ENCODE peak calls at places on chromosomes 2 and 18, in nine cellular contexts. G is NCI-H526; E is stimulated activated CD8-positive, alpha-beta memory T cell treated with anti-CD3 and anti-CD28 coated beads, Interleukin-7, amount 100 ng/mL, for 1 hour; Y is frontal cortex; C is hippocampal formation; J is GM13977; Q is mucosa of gallbladder; W is A172; P is coronary artery. L is an unnamed sample.

GRCh38 chr2:190837417-190837816 is 43.2 kb upstream of the GLS start:
- DNase-seq in C (no peak), G (no peak), W (peak), E (no peak), J (no peak), Y (no peak), P (no peak), Q (no peak), L (no peak)

GRCh38 chr2:172623249-172623965 is 67.5 kb downstream of the PDK1 start:
- DNase-seq in P (no peak), Q (no peak), E (no peak), C (no peak), Y (no peak), G (no peak), J (no peak), W (no peak), L (no peak)

GRCh38 chr2:110770696-110771425 is 38.5 kb downstream of the ACOXL start:
- DNase-seq in E (no peak), Q (no peak), C (no peak), W (peak), Y (no peak), J (no peak), G (no peak), P (no peak), L (no peak)

GRCh38 chr2:234292205-234292954 is 204.5 kb downstream of the ARL4C start:
- DNase-seq in E (no peak), C (no peak), P (no peak), W (peak), Q (no peak), G (no peak), Y (no peak), J (peak), L (no peak)

GRCh38 chr2:65420712-65421431 is 11.5 kb downstream of the SPRED2 start:
- DNase-seq in Q (no peak), J (peak), Y (no peak), E (no peak), W (peak), P (no peak), C (no peak), G (no peak), L (no peak)

GRCh38 chr2:156486175-156486574 is 50.0 kb downstream of the GPD2 start:
- DNase-seq in W (peak), Q (no peak), G (no peak), Y (no peak), J (no peak), P (no peak), C (no peak), E (no peak), L (no peak)

GRCh38 chr2:235200216-235200615 is 248.4 kb downstream of the SH3BP4 start:
- DNase-seq in E (no peak), W (no peak), C (no peak), P (no peak), J (no peak), Q (no peak), Y (no peak), G (no peak), L (no peak)

GRCh38 chr2:42935692-42936631 is 143.6 kb upstream of the HAAO start:
- DNase-seq in G (no peak), Y (no peak), W (no peak), C (no peak), Q (no peak), P (peak), J (no peak), E (no peak), L (peak)

GRCh38 chr2:68416081-68416675 is 50.9 kb downstream of the FBXO48 start:
- DNase-seq in Q (no peak), W (no peak), E (no peak), Y (no peak), G (no peak), P (no peak), C (no peak), J (no peak), L (no peak)

GRCh38 chr18:25832008-25832604 is 258.3 kb downstream of the SS18 start:
- DNase-seq in C (peak), P (no peak), Y (peak), W (peak), G (peak), J (peak), Q (peak), E (no peak), L (no peak)

GRCh38 chr2:128535928-128536327 is 217.3 kb upstream of the HS6ST1 start:
- DNase-seq in P (no peak), Y (no peak), G (no peak), E (no peak), Q (no peak), C (no peak), J (no peak), W (peak), L (no peak)

GRCh38 chr2:82023710-82024109 is 1719.2 kb upstream of the LRRTM1 start:
- DNase-seq in G (peak), W (no peak), C (no peak), Q (no peak), J (no peak), P (no peak), E (no peak), Y (no peak), L (no peak)

GRCh38 chr18:59148192-59148591 is 8.5 kb downstream of the SEC11C start:
- DNase-seq in Q (no peak), E (no peak), P (no peak), G (peak), W (no peak), C (no peak), J (no peak), Y (no peak), L (no peak)

GRCh38 chr18:73528066-73528465 is 619.6 kb downstream of the FBXO15 start:
- DNase-seq in J (no peak), Y (no peak), G (no peak), C (no peak), W (no peak), P (no peak), E (no peak), Q (no peak), L (no peak)

GRCh38 chr2:203928849-203929248 is 7.7 kb upstream of the ICOS start:
- DNase-seq in W (no peak), C (no peak), E (no peak), Y (no peak), Q (no peak), J (no peak), P (no peak), G (no peak), L (no peak)

GRCh38 chr2:30693821-30694281 is 113.4 kb downstream of the CAPN13 start:
- DNase-seq in P (no peak), G (no peak), Q (peak), W (no peak), Y (no peak), E (no peak), C (no peak), J (no peak), L (no peak)

GRCh38 chr2:232689152-232689910 is 7.8 kb upstream of the GIGYF2 start:
- DNase-seq in E (no peak), Y (no peak), Q (peak), W (peak), C (peak), J (no peak), P (no peak), G (no peak), L (no peak)

GRCh38 chr2:72883356-72883962 is 3.7 kb upstream of the SPR start:
- DNase-seq in W (peak), Q (peak), G (no peak), C (no peak), P (no peak), Y (no peak), E (no peak), J (peak), L (no peak)

GRCh38 chr18:33821503-33821902 is 243.5 kb downstream of the ASXL3 start:
- DNase-seq in Q (no peak), G (no peak), Y (no peak), W (peak), C (no peak), J (no peak), P (no peak), E (no peak), L (no peak)